ENCODE peak calls at places on chromosomes 12 and 14, in five cellular contexts. U is psoas muscle, K is heart right ventricle, L is adrenal gland, S is dorsolateral prefrontal cortex. O is an unnamed sample. For H3K27me3, the result is how much of the 10 kb centered on the place peaks cover.

GRCh38 chr14:20866963-20867362 is 24.2 kb upstream of the RNASE3 start:
- DNase-seq in U (no peak), K (no peak), L (peak), S (no peak), O (no peak)

GRCh38 chr14:69484444-69485113 is at the start of gene PLEKHD1:
- DNase-seq in U (no peak), K (no peak), L (peak), S (peak), O (no peak)

GRCh38 chr12:55681142-55682077 is 26.3 kb downstream of the ITGA7 start:
- DNase-seq in U (peak), K (peak), L (peak), S (peak), O (no peak)

GRCh38 chr12:56518570-56518969 is 3.0 kb upstream of the RBMS2 start:
- DNase-seq in U (no peak), K (no peak), L (no peak), S (no peak), O (no peak)

GRCh38 chr12:1517007-1517406 is 77.4 kb downstream of the FBXL14 start:
- DNase-seq in U (no peak), K (no peak), L (no peak), S (no peak), O (no peak)

GRCh38 chr14:81396108-81396507 is 4.0 kb downstream of the STON2 start:
- DNase-seq in U (no peak), K (no peak), L (no peak), S (no peak), O (no peak)

GRCh38 chr12:111942557-111942956 is 70.4 kb downstream of the TMEM116 start:
- DNase-seq in U (no peak), K (no peak), L (peak), S (no peak), O (no peak)

GRCh38 chr12:57299514-57300016 is 48.6 kb upstream of the STAC3 start:
- DNase-seq in U (no peak), K (no peak), L (no peak), S (no peak), O (no peak)

GRCh38 chr14:96037891-96038557 is 1.1 kb upstream of the C14orf132 start:
- DNase-seq in U (peak), K (no peak), L (no peak), S (no peak), O (no peak)

GRCh38 chr12:106289196-106289681 is 13.3 kb upstream of the TCP11L2 start:
- DNase-seq in U (no peak), K (no peak), L (no peak), S (no peak), O (no peak)

GRCh38 chr12:1838994-1839365 is 18.6 kb downstream of the LRTM2 start:
- DNase-seq in U (no peak), K (no peak), L (no peak), S (no peak), O (no peak)

GRCh38 chr14:95222151-95222631 is 64.9 kb upstream of the DICER1 start:
- DNase-seq in U (peak), K (no peak), L (no peak), S (no peak), O (no peak)

GRCh38 chr14:32513571-32514009 is 184.5 kb downstream of the AKAP6 start:
- DNase-seq in U (no peak), K (no peak), L (no peak), S (no peak), O (no peak)

GRCh38 chr14:59221558-59221957 is 33.1 kb downstream of the DAAM1 start:
- DNase-seq in U (no peak), K (no peak), L (no peak), S (no peak), O (no peak)
- H3K27me3 ChIP-seq in U (under half), K (under half), L (under half), S (under half), O (under half)

DNA sequence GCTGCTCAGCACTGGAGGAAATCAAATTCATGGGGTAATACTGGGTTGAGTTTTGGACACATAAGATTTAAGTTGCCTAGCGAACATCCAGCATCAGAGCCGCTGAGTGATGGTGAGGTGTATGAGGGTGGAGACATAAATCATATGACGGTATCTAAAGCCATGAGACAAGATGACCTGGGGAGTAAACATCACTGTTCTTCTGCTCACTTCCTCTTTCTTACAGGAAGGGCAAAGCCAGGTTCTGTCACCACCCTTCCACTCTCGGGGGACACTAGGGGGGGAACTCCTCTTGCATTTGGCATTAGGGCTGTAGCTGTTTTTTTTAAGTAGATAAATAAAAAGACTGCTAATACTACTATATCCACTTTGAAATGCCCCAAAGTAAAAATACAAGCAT is 24.0 kb downstream of the PRDM4 start:
- DNase-seq in U (no peak), K (no peak), L (no peak), S (no peak), O (no peak)
- TF ChIP-seq CTCF in U (no peak), K (no peak), L (no peak), S (no peak), O (no peak)

DNA sequence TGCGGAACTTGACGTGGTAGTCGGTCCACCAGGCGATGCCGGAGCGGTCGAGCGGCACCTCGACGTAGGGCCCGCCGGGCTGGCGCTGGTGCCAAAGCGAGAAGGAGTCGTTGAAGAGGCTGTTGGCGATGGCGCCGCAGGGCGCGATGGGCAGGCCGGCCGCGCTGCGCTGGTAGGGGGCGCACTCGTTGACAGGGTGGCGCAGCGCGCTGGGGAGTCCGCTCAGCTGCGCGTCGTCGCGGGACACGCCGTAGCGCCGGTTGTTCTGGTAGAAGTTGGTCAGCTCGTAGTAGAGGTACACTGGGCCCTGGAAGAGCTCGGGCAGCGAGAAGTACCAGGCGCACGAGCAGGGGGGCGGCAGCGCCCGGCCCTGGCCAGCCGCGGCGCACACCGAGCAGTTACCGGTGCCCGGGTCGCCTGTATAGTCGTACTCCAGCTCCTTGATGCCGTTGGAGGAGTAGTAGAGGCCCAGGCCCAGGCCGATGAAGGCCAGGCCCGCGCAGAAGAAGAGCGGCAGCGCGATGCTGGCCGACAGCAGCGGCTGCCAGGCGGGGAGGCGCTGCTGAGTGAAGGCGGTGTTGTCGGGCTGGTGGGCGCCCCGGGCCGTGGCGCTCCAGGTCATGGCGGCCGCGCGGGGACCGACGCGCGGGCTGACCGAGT is 482 bp downstream of the TMEM30B start:
- DNase-seq in U (peak), K (peak), L (peak), S (no peak), O (peak)
- H3K27me3 ChIP-seq in U (under half), K (under half), L (under half), S (half or more), O (under half)

DNA sequence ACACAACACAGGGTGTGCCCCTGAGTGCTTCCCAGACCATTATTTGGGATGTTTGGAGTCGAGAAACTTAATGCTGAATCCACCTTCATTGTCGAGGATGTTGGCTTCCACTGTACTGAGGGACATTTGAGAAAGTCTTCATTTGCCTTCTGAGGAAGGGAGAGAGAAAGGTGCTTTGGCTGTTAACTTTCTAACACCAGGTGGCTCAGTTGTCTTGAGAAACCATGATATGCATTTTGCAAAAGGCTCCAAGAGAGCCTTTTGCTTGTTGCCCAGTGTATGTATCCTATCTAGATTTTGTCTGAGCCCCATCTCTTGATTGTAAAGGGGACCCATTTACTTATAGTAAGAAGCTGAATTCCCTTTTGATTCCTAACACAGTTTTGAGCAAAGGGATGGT is 28.6 kb upstream of the NRXN3 start:
- DNase-seq in U (no peak), K (no peak), L (no peak), S (no peak), O (no peak)
- TF ChIP-seq CTCF in U (no peak), K (no peak), L (no peak), S (no peak), O (no peak)

GRCh38 chr12:48002179-48002601 is 2.1 kb downstream of the COL2A1 start:
- DNase-seq in U (no peak), K (no peak), L (no peak), S (peak), O (no peak)
- H3K27me3 ChIP-seq in U (half or more), K (half or more), L (under half), S (under half), O (under half)

GRCh38 chr12:44526655-44527199 is 349.4 kb downstream of the NELL2 start:
- DNase-seq in U (no peak), K (no peak), L (no peak), S (no peak), O (no peak)
- TF ChIP-seq CTCF in U (no peak), K (no peak), L (no peak), S (no peak), O (no peak)

GRCh38 chr12:120067901-120068300 is 48.7 kb downstream of the RAB35 start:
- DNase-seq in U (peak), K (no peak), L (no peak), S (no peak), O (no peak)
- H3K27me3 ChIP-seq in U (under half), K (under half), L (under half), S (under half), O (under half)

DNA sequence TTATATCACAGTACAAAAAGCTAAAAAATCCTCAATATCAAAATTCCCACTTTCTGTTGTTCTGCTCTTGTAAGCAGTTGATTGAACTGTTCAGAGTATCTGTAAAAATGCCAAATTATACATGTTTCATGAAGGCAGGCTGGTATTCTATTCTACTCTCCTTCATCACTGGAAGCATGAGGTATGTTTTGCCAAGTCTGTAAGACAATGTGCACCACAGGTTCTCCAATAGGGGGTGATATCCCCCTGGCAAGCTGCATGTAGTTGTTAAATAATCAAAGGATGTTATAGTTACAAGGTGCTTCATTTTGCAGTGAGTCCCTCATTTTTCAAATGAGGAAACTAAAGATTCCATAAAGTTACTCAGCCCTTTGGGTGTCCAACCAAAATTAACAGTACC is 15.1 kb upstream of the NEK9 start:
- DNase-seq in U (no peak), K (no peak), L (peak), S (no peak), O (no peak)
- TF ChIP-seq CTCF in U (peak), K (peak), L (peak), S (peak), O (no peak)

O was measured in ovary.